ENCODE peak calls at places on chromosome 13, in five cellular contexts. J is stimulated activated CD4-positive, alpha-beta T cell treated with anti-CD3 and anti-CD28 coated beads, Interleukin-4, amount 100 ng/mL, for 4 hours; V is CD4-positive, alpha-beta T cell; B is NCI-H1436; F is AG08396. U is an unnamed sample.

GRCh38 chr13:45219938-45220375 is 19.1 kb upstream of the KCTD4 start:
- DNase-seq in J (no peak), V (no peak), B (no peak), F (no peak), U (no peak)

GRCh38 chr13:26557393-26558073 is at the start of gene WASF3:
- DNase-seq in J (peak; percentile 18), V (no peak), B (peak; percentile 80), F (peak; percentile 98), U (peak; percentile 92)

GRCh38 chr13:41224113-41225110 is 30.0 kb upstream of the KBTBD7 start:
- DNase-seq in J (no peak), V (no peak), B (no peak), F (peak; percentile 68), U (no peak)

GRCh38 chr13:26760835-26761582 is 423 bp upstream of the GPR12 start:
- DNase-seq in J (no peak), V (no peak), B (no peak), F (no peak), U (no peak)

GRCh38 chr13:41130356-41130755 is 2.2 kb downstream of the KBTBD6 start:
- DNase-seq in J (no peak), V (no peak), B (no peak), F (no peak), U (no peak)

GRCh38 chr13:106372199-106373160 is 163.0 kb downstream of the EFNB2 start:
- DNase-seq in J (no peak), V (no peak), B (no peak), F (no peak), U (no peak)

GRCh38 chr13:109872864-109873263 is 86.5 kb upstream of the IRS2 start:
- DNase-seq in J (no peak), V (no peak), B (no peak), F (no peak), U (no peak)

GRCh38 chr13:100139822-100140221 is 50.9 kb downstream of the PCCA start:
- DNase-seq in J (no peak), V (no peak), B (no peak), F (no peak), U (no peak)

GRCh38 chr13:35475131-35475959 is 1.1 kb downstream of the MAB21L1 start:
- DNase-seq in J (no peak), V (no peak), B (no peak), F (peak; percentile 54), U (no peak)

GRCh38 chr13:92187378-92187989 is 789.1 kb downstream of the GPC5 start:
- DNase-seq in J (no peak), V (no peak), B (peak; percentile 43), F (peak; percentile 33), U (no peak)

GRCh38 chr13:39362652-39363390 is 240.2 kb downstream of the LHFPL6 start:
- DNase-seq in J (no peak), V (no peak), B (no peak), F (no peak), U (no peak)

GRCh38 chr13:20249913-20250312 is 17.8 kb upstream of the GJB6 start:
- DNase-seq in J (no peak), V (no peak), B (no peak), F (no peak), U (no peak)

GRCh38 chr13:106810069-106810468 is 242.1 kb upstream of the ARGLU1 start:
- DNase-seq in J (no peak), V (no peak), B (no peak), F (no peak), U (no peak)

GRCh38 chr13:80654638-80655249 is 313.8 kb upstream of the SPRY2 start:
- DNase-seq in J (no peak), V (no peak), B (no peak), F (no peak), U (no peak)

U was measured in NCI-H446 treated with DMSO at 0.1 percent for 48 hours.